ENCODE peak calls at places on chromosomes 6 and 20, in ten cellular contexts. B, D, R, C, J, A, H, S, F and U are unnamed samples.

GRCh38 chr6:168150551-168151444 is 71.8 kb upstream of the FRMD1 start:
- DNase-seq in B (no peak), D (peak; percentile 64), R (no peak), C (peak; percentile 55), J (peak; percentile 48), A (peak; percentile 73), H (no peak), S (no peak), F (no peak), U (no peak)

GRCh38 chr6:131205891-131206290 is 70.6 kb downstream of the AKAP7 start:
- DNase-seq in B (no peak), D (no peak), R (no peak), C (no peak), J (no peak), A (no peak), H (no peak), S (no peak), F (no peak), U (no peak)

GRCh38 chr20:6746901-6747609 is 20.4 kb upstream of the BMP2 start:
- DNase-seq in B (no peak), D (no peak), R (no peak), C (peak; percentile 33), J (no peak), A (no peak), H (peak; percentile 9), S (no peak), F (no peak), U (no peak)

GRCh38 chr20:23122959-23123655 is 37.0 kb upstream of the CD93 start:
- DNase-seq in B (no peak), D (no peak), R (no peak), C (no peak), J (no peak), A (no peak), H (no peak), S (no peak), F (no peak), U (no peak)

GRCh38 chr20:23050847-23051627 is 1.6 kb upstream of the THBD start:
- DNase-seq in B (peak; percentile 88), D (peak; percentile 71), R (peak; percentile 88), C (peak; percentile 97), J (peak; percentile 93), A (peak; percentile 96), H (peak; percentile 44), S (peak; percentile 93), F (peak; percentile 67), U (peak; percentile 52)

GRCh38 chr20:5090191-5090590 is 29.6 kb downstream of the PCNA start:
- DNase-seq in B (no peak), D (no peak), R (peak; percentile 33), C (peak; percentile 24), J (no peak), A (no peak), H (peak; percentile 42), S (no peak), F (peak; percentile 44), U (no peak)

GRCh38 chr20:58891076-58891685 is 38.7 kb downstream of the GNAS start:
- DNase-seq in B (peak; percentile 76), D (peak; percentile 87), R (peak; percentile 88), C (peak; percentile 63), J (peak; percentile 91), A (peak; percentile 95), H (peak; percentile 88), S (peak; percentile 64), F (peak; percentile 79), U (no peak)

GRCh38 chr6:154510144-154510905 is at the start of gene CNKSR3:
- DNase-seq in B (peak; percentile 98), D (peak; percentile 86), R (peak; percentile 89), C (peak; percentile 98), J (peak; percentile 100), A (peak; percentile 96), H (peak; percentile 45), S (peak; percentile 96), F (peak; percentile 87), U (peak; percentile 88)

GRCh38 chr6:7413151-7413823 is 23.7 kb downstream of the RIOK1 start:
- DNase-seq in B (peak; percentile 51), D (no peak), R (no peak), C (no peak), J (peak; percentile 78), A (no peak), H (no peak), S (no peak), F (no peak), U (no peak)

GRCh38 chr6:6656287-6656686 is 67.8 kb downstream of the LY86 start:
- DNase-seq in B (no peak), D (no peak), R (peak; percentile 49), C (no peak), J (no peak), A (no peak), H (peak; percentile 37), S (no peak), F (no peak), U (no peak)

GRCh38 chr20:46715292-46715756 is 5.9 kb downstream of the SLC2A10 start:
- DNase-seq in B (no peak), D (peak; percentile 59), R (no peak), C (peak; percentile 79), J (peak; percentile 48), A (peak; percentile 90), H (no peak), S (peak; percentile 78), F (peak; percentile 48), U (no peak)

GRCh38 chr20:41307021-41307420 is 10.5 kb downstream of the ZHX3 start:
- DNase-seq in B (no peak), D (no peak), R (no peak), C (no peak), J (no peak), A (no peak), H (peak; percentile 15), S (no peak), F (no peak), U (no peak)

GRCh38 chr6:169806718-169807117 is 55.3 kb downstream of the ERMARD start:
- DNase-seq in B (no peak), D (no peak), R (no peak), C (no peak), J (no peak), A (no peak), H (no peak), S (no peak), F (no peak), U (no peak)

GRCh38 chr6:65538644-65539043 is 168.4 kb downstream of the EYS start:
- DNase-seq in B (no peak), D (no peak), R (no peak), C (peak; percentile 17), J (no peak), A (no peak), H (no peak), S (no peak), F (no peak), U (no peak)

GRCh38 chr20:62644802-62645496 is 2.6 kb downstream of the SLCO4A1 start:
- DNase-seq in B (no peak), D (peak; percentile 84), R (no peak), C (no peak), J (no peak), A (no peak), H (no peak), S (no peak), F (no peak), U (no peak)
- H3K4me3 ChIP-seq in B (no peak overlapping the region), D (no peak overlapping the region), R (no peak overlapping the region), C (no peak overlapping the region), J (no peak overlapping the region), A (no peak overlapping the region), H (no peak overlapping the region), S (no peak overlapping the region), F (no peak overlapping the region), U (no peak overlapping the region)

DNA sequence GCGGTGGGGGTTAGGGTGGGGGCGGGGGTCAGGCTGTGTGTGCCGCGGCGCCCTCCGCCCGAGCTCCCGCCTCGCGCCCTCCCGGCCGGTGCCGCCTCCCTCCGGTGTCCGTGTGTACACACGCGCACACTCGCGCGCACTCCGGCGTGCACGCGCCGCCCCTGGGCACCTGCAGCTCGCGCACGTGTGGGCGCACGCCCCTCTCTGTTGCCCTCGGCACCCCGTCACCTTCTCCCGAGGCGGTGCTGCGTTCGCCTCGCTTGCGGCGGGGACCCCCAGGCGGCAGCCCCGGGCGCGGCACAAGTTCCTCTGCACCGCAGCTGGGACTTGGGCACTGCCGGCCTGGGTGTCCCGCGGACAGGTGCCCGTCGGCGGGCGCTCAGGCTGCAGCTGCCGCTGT is 525 bp downstream of the MACROD2 start:
- DNase-seq in B (peak; percentile 3), D (peak; percentile 78), R (peak; percentile 13), C (peak; percentile 65), J (peak; percentile 74), A (no peak), H (no peak), S (no peak), F (peak; percentile 40), U (no peak)
- TF ChIP-seq CTCF in B (no peak), D (no peak), R (no peak), C (no peak), J (peak; percentile 13), A (no peak), H (no peak), S (no peak), F (no peak), U (no peak)

DNA sequence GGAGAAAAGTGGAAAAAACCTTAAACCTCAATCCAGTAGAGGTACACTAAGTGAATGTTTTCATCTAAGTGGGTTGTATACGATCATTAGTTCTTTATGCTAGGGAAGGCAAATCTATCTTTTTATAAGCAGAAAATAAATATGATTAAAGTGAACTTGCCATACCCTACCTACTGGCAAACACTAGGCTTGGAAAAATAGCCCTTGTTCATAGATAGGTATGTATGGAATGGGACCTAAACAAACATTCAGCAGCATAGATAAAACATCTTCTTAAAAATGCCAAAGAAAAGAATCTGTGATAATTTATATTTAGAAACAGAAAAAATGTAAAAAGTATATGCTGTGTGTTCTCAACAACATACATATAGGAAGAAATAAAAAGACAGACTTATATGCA is 18.8 kb downstream of the REV3L start:
- DNase-seq in B (no peak), D (no peak), R (no peak), C (no peak), J (no peak), A (no peak), H (no peak), S (no peak), F (no peak), U (no peak)
- H3K4me3 ChIP-seq in B (no peak overlapping the region), D (no peak overlapping the region), R (no peak overlapping the region), C (no peak overlapping the region), J (no peak overlapping the region), A (no peak overlapping the region), H (no peak overlapping the region), S (no peak overlapping the region), F (no peak overlapping the region), U (no peak overlapping the region)

GRCh38 chr20:37390503-37390890 is 44.6 kb downstream of the SRC start:
- DNase-seq in B (no peak), D (no peak), R (no peak), C (no peak), J (no peak), A (no peak), H (no peak), S (no peak), F (peak; percentile 16), U (no peak)

GRCh38 chr20:37390891-37391525 is 45.1 kb downstream of the SRC start:
- DNase-seq in B (no peak), D (no peak), R (no peak), C (no peak), J (no peak), A (no peak), H (no peak), S (no peak), F (peak; percentile 65), U (no peak)

GRCh38 chr20:37393863-37394542 is 48.1 kb downstream of the SRC start:
- DNase-seq in B (no peak), D (no peak), R (no peak), C (no peak), J (peak; percentile 4), A (no peak), H (no peak), S (no peak), F (no peak), U (no peak)

GRCh38 chr20:37393196-37393862 is 47.4 kb downstream of the SRC start:
- DNase-seq in B (no peak), D (no peak), R (no peak), C (no peak), J (peak; percentile 1), A (no peak), H (no peak), S (no peak), F (no peak), U (no peak)

GRCh38 chr20:37392441-37393195 is 46.7 kb downstream of the SRC start:
- DNase-seq in B (no peak), D (no peak), R (no peak), C (peak; percentile 75), J (peak; percentile 41), A (no peak), H (peak; percentile 54), S (no peak), F (no peak), U (no peak)
- TF ChIP-seq CTCF in B (peak; percentile 44), D (no peak), R (peak; percentile 23), C (peak; percentile 63), J (peak; percentile 45), A (no peak), H (peak; percentile 48), S (peak; percentile 29), F (peak; percentile 15), U (peak; percentile 42)